ENCODE peak calls at places on chromosomes 11 and 22, in five cellular contexts. One of them, this sample, is unnamed. For H3K9me3, the result is how much of the 10 kb centered on the place peaks cover.

GRCh38 chr11:14065153-14065552 is 102.6 kb downstream of the SPON1 start:
- DNase-seq in right lobe of liver: no peak
- DNase-seq in mammary epithelial cell: no peak
- DNase-seq in upper lobe of right lung: peak
- DNase-seq in pancreas: no peak
- DNase-seq in this sample: no peak

GRCh38 chr22:42272431-42273004 is 2.1 kb upstream of the TCF20 start:
- DNase-seq in pancreas: no peak
- DNase-seq in mammary epithelial cell: no peak
- DNase-seq in upper lobe of right lung: no peak
- DNase-seq in right lobe of liver: no peak
- DNase-seq in this sample: peak

GRCh38 chr11:34857463-34857862 is 58.7 kb downstream of the APIP start:
- DNase-seq in pancreas: no peak
- DNase-seq in upper lobe of right lung: no peak
- DNase-seq in mammary epithelial cell: no peak
- DNase-seq in right lobe of liver: no peak
- DNase-seq in this sample: no peak

GRCh38 chr11:64229090-64229958 is 1.0 kb upstream of the DNAJC4 start:
- DNase-seq in mammary epithelial cell: no peak
- DNase-seq in right lobe of liver: no peak
- DNase-seq in pancreas: no peak
- DNase-seq in upper lobe of right lung: peak
- DNase-seq in this sample: no peak

GRCh38 chr11:87743002-87743401 is 432.2 kb downstream of the RAB38 start:
- DNase-seq in pancreas: no peak
- DNase-seq in mammary epithelial cell: no peak
- DNase-seq in right lobe of liver: no peak
- DNase-seq in upper lobe of right lung: no peak
- DNase-seq in this sample: no peak

GRCh38 chr22:33529424-33530113 is 390.7 kb downstream of the LARGE1 start:
- DNase-seq in pancreas: no peak
- DNase-seq in right lobe of liver: no peak
- DNase-seq in upper lobe of right lung: no peak
- DNase-seq in mammary epithelial cell: no peak
- DNase-seq in this sample: no peak

GRCh38 chr11:33696931-33697638 is 3.5 kb downstream of the C11orf91 start:
- DNase-seq in right lobe of liver: no peak
- DNase-seq in mammary epithelial cell: no peak
- DNase-seq in upper lobe of right lung: no peak
- DNase-seq in pancreas: no peak
- DNase-seq in this sample: no peak

GRCh38 chr11:10108901-10109665 is 184.9 kb downstream of the SBF2 start:
- DNase-seq in mammary epithelial cell: no peak
- DNase-seq in upper lobe of right lung: no peak
- DNase-seq in right lobe of liver: no peak
- DNase-seq in pancreas: no peak
- DNase-seq in this sample: peak

GRCh38 chr11:5841797-5842196 is at the start of gene OR52E6:
- DNase-seq in upper lobe of right lung: no peak
- DNase-seq in mammary epithelial cell: no peak
- DNase-seq in pancreas: no peak
- DNase-seq in right lobe of liver: no peak
- DNase-seq in this sample: no peak

GRCh38 chr11:36177837-36178236 is 111.4 kb downstream of the COMMD9 start:
- DNase-seq in mammary epithelial cell: no peak
- DNase-seq in upper lobe of right lung: no peak
- DNase-seq in pancreas: no peak
- DNase-seq in right lobe of liver: no peak
- DNase-seq in this sample: no peak

GRCh38 chr11:77088236-77089003 is 14.2 kb upstream of the OMP start:
- DNase-seq in upper lobe of right lung: peak
- DNase-seq in right lobe of liver: no peak
- DNase-seq in pancreas: no peak
- DNase-seq in mammary epithelial cell: no peak
- DNase-seq in this sample: peak

GRCh38 chr22:23193420-23193819 is 13.1 kb downstream of the BCR start:
- DNase-seq in upper lobe of right lung: no peak
- DNase-seq in mammary epithelial cell: no peak
- DNase-seq in right lobe of liver: no peak
- DNase-seq in pancreas: no peak
- DNase-seq in this sample: no peak

GRCh38 chr11:10452211-10452767 is 2.8 kb upstream of the AMPD3 start:
- DNase-seq in right lobe of liver: no peak
- DNase-seq in mammary epithelial cell: no peak
- DNase-seq in pancreas: no peak
- DNase-seq in upper lobe of right lung: no peak
- DNase-seq in this sample: no peak

GRCh38 chr11:132626446-132626845 is 905.9 kb downstream of the OPCML start:
- DNase-seq in upper lobe of right lung: no peak
- DNase-seq in mammary epithelial cell: no peak
- DNase-seq in right lobe of liver: no peak
- DNase-seq in pancreas: no peak
- DNase-seq in this sample: no peak

GRCh38 chr22:43824724-43825485 is 12.8 kb upstream of the EFCAB6 start:
- DNase-seq in right lobe of liver: no peak
- DNase-seq in upper lobe of right lung: peak
- DNase-seq in pancreas: no peak
- DNase-seq in mammary epithelial cell: no peak
- DNase-seq in this sample: no peak

GRCh38 chr11:76835030-76835429 is 25.7 kb upstream of the ACER3 start:
- DNase-seq in upper lobe of right lung: no peak
- DNase-seq in right lobe of liver: no peak
- DNase-seq in mammary epithelial cell: no peak
- DNase-seq in pancreas: no peak
- DNase-seq in this sample: no peak

GRCh38 chr11:38392176-38392575 is 1794.1 kb upstream of the RAG2 start:
- DNase-seq in pancreas: no peak
- DNase-seq in mammary epithelial cell: peak
- DNase-seq in right lobe of liver: no peak
- DNase-seq in upper lobe of right lung: no peak
- DNase-seq in this sample: no peak

GRCh38 chr11:126197277-126197939 is 14.0 kb downstream of the RPUSD4 start:
- DNase-seq in pancreas: no peak
- DNase-seq in upper lobe of right lung: no peak
- DNase-seq in right lobe of liver: peak
- DNase-seq in mammary epithelial cell: peak
- DNase-seq in this sample: no peak

GRCh38 chr22:41367039-41367679 is 14.6 kb upstream of the TEF start:
- DNase-seq in right lobe of liver: peak
- DNase-seq in pancreas: peak
- DNase-seq in upper lobe of right lung: peak
- DNase-seq in mammary epithelial cell: peak
- DNase-seq in this sample: peak

GRCh38 chr22:47372111-47372581 is 609.7 kb downstream of the TBC1D22A start:
- DNase-seq in right lobe of liver: peak
- DNase-seq in pancreas: no peak
- DNase-seq in upper lobe of right lung: no peak
- DNase-seq in mammary epithelial cell: no peak
- DNase-seq in this sample: peak

GRCh38 chr22:47374901-47375575 is 612.6 kb downstream of the TBC1D22A start:
- DNase-seq in upper lobe of right lung: peak
- DNase-seq in mammary epithelial cell: no peak
- DNase-seq in pancreas: no peak
- DNase-seq in right lobe of liver: peak
- DNase-seq in this sample: peak

GRCh38 chr22:47374273-47374771 is 611.9 kb downstream of the TBC1D22A start:
- DNase-seq in upper lobe of right lung: peak
- DNase-seq in pancreas: no peak
- DNase-seq in right lobe of liver: peak
- DNase-seq in mammary epithelial cell: no peak
- DNase-seq in this sample: peak

GRCh38 chr22:47372596-47373385 is 610.3 kb downstream of the TBC1D22A start:
- DNase-seq in pancreas: no peak
- DNase-seq in upper lobe of right lung: peak
- DNase-seq in mammary epithelial cell: no peak
- DNase-seq in right lobe of liver: peak
- DNase-seq in this sample: peak

DNA sequence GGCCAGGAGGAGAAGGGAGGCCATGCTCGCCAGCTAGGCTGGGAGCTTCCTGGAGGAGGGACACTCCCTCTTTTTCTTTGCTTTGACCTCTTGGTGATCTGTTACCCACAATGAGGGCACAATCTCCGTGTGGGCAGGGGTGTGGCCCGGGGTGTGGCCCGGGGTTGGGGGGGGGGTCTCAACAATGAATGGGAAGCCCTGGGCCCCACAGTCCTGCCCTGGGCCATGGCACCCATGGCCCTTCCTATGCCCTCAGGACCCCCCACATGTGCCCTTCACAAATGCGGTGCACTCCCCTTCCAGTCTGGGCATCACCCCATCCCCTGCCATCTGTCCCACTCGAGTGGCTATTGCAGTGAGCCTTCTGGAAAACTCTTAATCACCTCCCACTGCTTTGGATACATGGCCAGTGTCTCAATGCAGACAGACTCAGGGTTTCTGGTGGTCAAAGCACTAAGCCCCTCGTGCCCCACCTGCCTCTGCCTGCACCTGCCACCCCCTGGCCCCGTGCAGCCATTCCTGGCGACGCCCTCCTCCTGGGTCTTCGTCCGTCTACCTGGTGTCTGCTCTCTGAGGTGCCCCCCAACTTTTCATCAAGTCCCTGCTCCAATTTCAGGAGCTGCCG is 611.3 kb downstream of the TBC1D22A start:
- DNase-seq in pancreas: no peak
- DNase-seq in mammary epithelial cell: no peak
- DNase-seq in right lobe of liver: peak
- DNase-seq in upper lobe of right lung: no peak
- DNase-seq in this sample: peak
- H3K9me3 ChIP-seq in pancreas: under half
- H3K9me3 ChIP-seq in mammary epithelial cell: under half
- H3K9me3 ChIP-seq in right lobe of liver: under half
- H3K9me3 ChIP-seq in upper lobe of right lung: under half
- H3K9me3 ChIP-seq in this sample: under half

DNA sequence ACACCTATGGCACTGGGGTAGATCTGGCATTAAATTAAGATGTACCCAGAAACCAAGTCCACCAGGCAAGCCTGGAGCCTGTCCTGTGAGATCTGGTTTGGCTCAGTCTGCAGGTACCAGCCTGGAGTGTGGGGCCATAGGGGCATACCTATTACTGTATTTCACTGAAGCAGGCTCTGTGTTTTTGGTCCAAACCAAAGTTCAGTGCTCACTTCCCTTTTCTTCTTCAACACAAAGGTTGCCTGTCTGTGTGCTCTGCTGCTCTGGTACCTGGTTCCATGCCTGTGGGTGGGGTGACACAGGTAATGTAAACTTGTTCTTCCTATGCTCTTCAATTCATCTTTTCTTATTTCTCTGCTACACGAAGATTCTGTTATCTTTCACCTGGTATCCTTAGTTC is 19.8 kb upstream of the GLYATL2 start:
- DNase-seq in pancreas: no peak
- DNase-seq in mammary epithelial cell: no peak
- DNase-seq in right lobe of liver: no peak
- DNase-seq in upper lobe of right lung: no peak
- DNase-seq in this sample: no peak
- TF ChIP-seq CTCF in pancreas: no peak
- TF ChIP-seq CTCF in mammary epithelial cell: no peak
- TF ChIP-seq CTCF in right lobe of liver: no peak
- TF ChIP-seq CTCF in upper lobe of right lung: no peak
- TF ChIP-seq CTCF in this sample: no peak

GRCh38 chr11:129144256-129144655 is 47.9 kb downstream of the ARHGAP32 start:
- DNase-seq in pancreas: no peak
- DNase-seq in right lobe of liver: no peak
- DNase-seq in mammary epithelial cell: no peak
- DNase-seq in upper lobe of right lung: no peak
- DNase-seq in this sample: no peak

GRCh38 chr11:129143335-129143734 is 48.8 kb downstream of the ARHGAP32 start:
- DNase-seq in pancreas: peak
- DNase-seq in right lobe of liver: no peak
- DNase-seq in upper lobe of right lung: peak
- DNase-seq in mammary epithelial cell: peak
- DNase-seq in this sample: peak

GRCh38 chr11:129146196-129146595 is 45.9 kb downstream of the ARHGAP32 start:
- DNase-seq in mammary epithelial cell: peak
- DNase-seq in upper lobe of right lung: no peak
- DNase-seq in pancreas: no peak
- DNase-seq in right lobe of liver: no peak
- DNase-seq in this sample: no peak

GRCh38 chr11:129145276-129145675 is 46.8 kb downstream of the ARHGAP32 start:
- DNase-seq in mammary epithelial cell: no peak
- DNase-seq in upper lobe of right lung: no peak
- DNase-seq in pancreas: no peak
- DNase-seq in right lobe of liver: no peak
- DNase-seq in this sample: no peak

GRCh38 chr11:129148487-129148886 is 43.6 kb downstream of the ARHGAP32 start:
- DNase-seq in pancreas: no peak
- DNase-seq in mammary epithelial cell: peak
- DNase-seq in right lobe of liver: no peak
- DNase-seq in upper lobe of right lung: no peak
- DNase-seq in this sample: no peak
- H3K27ac ChIP-seq in pancreas: no peak
- H3K27ac ChIP-seq in mammary epithelial cell: peak
- H3K27ac ChIP-seq in right lobe of liver: no peak
- H3K27ac ChIP-seq in upper lobe of right lung: no peak
- H3K27ac ChIP-seq in this sample: no peak

GRCh38 chr22:48560389-48560751 is 1267.3 kb downstream of the BRD1 start:
- DNase-seq in right lobe of liver: no peak
- DNase-seq in pancreas: no peak
- DNase-seq in upper lobe of right lung: no peak
- DNase-seq in mammary epithelial cell: no peak
- DNase-seq in this sample: no peak

GRCh38 chr22:48560836-48561235 is 1266.8 kb downstream of the BRD1 start:
- DNase-seq in mammary epithelial cell: no peak
- DNase-seq in upper lobe of right lung: no peak
- DNase-seq in pancreas: no peak
- DNase-seq in right lobe of liver: no peak
- DNase-seq in this sample: no peak

GRCh38 chr22:48563118-48563965 is 1264.3 kb downstream of the BRD1 start:
- DNase-seq in upper lobe of right lung: no peak
- DNase-seq in mammary epithelial cell: no peak
- DNase-seq in right lobe of liver: no peak
- DNase-seq in pancreas: no peak
- DNase-seq in this sample: no peak

GRCh38 chr22:48559647-48560388 is 1267.9 kb downstream of the BRD1 start:
- DNase-seq in mammary epithelial cell: no peak
- DNase-seq in pancreas: no peak
- DNase-seq in upper lobe of right lung: no peak
- DNase-seq in right lobe of liver: no peak
- DNase-seq in this sample: no peak

DNA sequence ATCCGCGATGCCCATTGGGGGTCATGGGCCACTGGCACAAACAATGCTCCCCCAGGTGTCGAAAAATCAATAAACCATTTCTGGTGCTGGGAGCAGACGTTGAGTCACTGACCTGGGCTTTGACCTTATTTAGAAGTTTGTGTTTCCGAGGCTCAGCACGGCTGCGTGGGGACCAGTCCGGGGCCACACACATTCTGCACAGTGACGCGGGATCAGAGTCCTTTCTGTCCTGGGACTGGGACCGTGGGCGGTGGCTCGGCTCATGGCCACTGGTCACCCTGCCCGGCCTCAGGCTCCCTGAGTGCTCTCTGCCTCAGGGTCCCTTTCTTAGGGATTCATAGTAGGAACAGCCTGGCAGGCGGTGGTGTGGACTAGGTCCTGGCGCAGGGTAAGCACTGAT is 1266.0 kb downstream of the BRD1 start:
- DNase-seq in pancreas: no peak
- DNase-seq in right lobe of liver: no peak
- DNase-seq in mammary epithelial cell: no peak
- DNase-seq in upper lobe of right lung: no peak
- DNase-seq in this sample: no peak
- H3K9me3 ChIP-seq in pancreas: under half
- H3K9me3 ChIP-seq in right lobe of liver: under half
- H3K9me3 ChIP-seq in mammary epithelial cell: half or more
- H3K9me3 ChIP-seq in upper lobe of right lung: under half
- H3K9me3 ChIP-seq in this sample: under half

GRCh38 chr22:39017596-39018365 is 3.1 kb upstream of the APOBEC3D start:
- DNase-seq in right lobe of liver: no peak
- DNase-seq in mammary epithelial cell: no peak
- DNase-seq in upper lobe of right lung: no peak
- DNase-seq in pancreas: no peak
- DNase-seq in this sample: peak
- TF ChIP-seq CTCF in right lobe of liver: no peak
- TF ChIP-seq CTCF in mammary epithelial cell: no peak
- TF ChIP-seq CTCF in upper lobe of right lung: no peak
- TF ChIP-seq CTCF in pancreas: no peak
- TF ChIP-seq CTCF in this sample: no peak

This sample was measured in osteoblast.